ENCODE peak calls at places on chromosomes 7 and 10, in six cellular contexts. K is anterior cingulate cortex, W is HS-5, F is Peyer's patch, C is HEK293T, L is brain microvascular endothelial cell. E is an unnamed sample.

GRCh38 chr10:35925511-35925910 is 283.4 kb upstream of the FZD8 start:
- DNase-seq in K (no peak), C (no peak), F (no peak), W (no peak), L (peak; percentile 14), E (no peak)

GRCh38 chr7:15370441-15370840 is 191.4 kb downstream of the AGMO start:
- DNase-seq in K (no peak), W (no peak), F (no peak), C (no peak), L (no peak), E (no peak)

GRCh38 chr7:95690367-95690947 is 81.9 kb upstream of the DYNC1I1 start:
- DNase-seq in K (no peak), L (peak; percentile 51), F (no peak), W (no peak), C (peak; percentile 20), E (no peak)

GRCh38 chr10:99524736-99525380 is 7.9 kb upstream of the NKX2-3 start:
- DNase-seq in W (no peak), F (no peak), L (no peak), C (no peak), K (no peak), E (no peak)

GRCh38 chr10:78556-78955 is 29.5 kb upstream of the TUBB8 start:
- DNase-seq in F (no peak), C (no peak), L (no peak), K (no peak), W (no peak), E (no peak)

GRCh38 chr7:93747019-93747418 is 143.5 kb downstream of the TFPI2 start:
- DNase-seq in W (no peak), L (no peak), C (no peak), F (no peak), K (no peak), E (no peak)

GRCh38 chr7:129169171-129169643 is 19.2 kb upstream of the SMO start:
- DNase-seq in K (no peak), F (peak; percentile 68), C (no peak), W (no peak), L (no peak), E (no peak)

GRCh38 chr10:57692255-57692980 is 575.3 kb downstream of the IPMK start:
- DNase-seq in K (no peak), L (peak; percentile 92), F (no peak), W (peak; percentile 71), C (no peak), E (peak; percentile 92)

GRCh38 chr10:37289833-37290464 is 164.6 kb downstream of the ANKRD30A start:
- DNase-seq in L (no peak), K (no peak), C (no peak), F (no peak), W (no peak), E (no peak)

GRCh38 chr10:132120734-132121510 is 55.2 kb downstream of the JAKMIP3 start:
- DNase-seq in C (no peak), F (no peak), W (no peak), L (no peak), K (no peak), E (no peak)

GRCh38 chr7:121073463-121074099 is 85.1 kb downstream of the CPED1 start:
- DNase-seq in F (no peak), W (no peak), L (no peak), K (no peak), C (no peak), E (no peak)

GRCh38 chr7:55508301-55509011 is 63.8 kb downstream of the VOPP1 start:
- DNase-seq in F (peak; percentile 21), W (no peak), K (no peak), L (no peak), C (no peak), E (no peak)

GRCh38 chr7:64636386-64636785 is 29.5 kb upstream of the ZNF107 start:
- DNase-seq in C (no peak), W (no peak), F (no peak), K (no peak), L (no peak), E (no peak)

GRCh38 chr7:44244282-44244681 is 43.5 kb downstream of the YKT6 start:
- DNase-seq in C (peak; percentile 47), L (no peak), K (no peak), W (no peak), F (no peak), E (no peak)

GRCh38 chr7:150976529-150977381 is 1.4 kb downstream of the KCNH2 start:
- DNase-seq in L (no peak), C (no peak), W (no peak), F (no peak), K (no peak), E (no peak)

GRCh38 chr10:124743188-124744046 is 761 bp downstream of the FAM53B start:
- DNase-seq in C (peak; percentile 42), W (no peak), F (peak; percentile 71), K (no peak), L (peak; percentile 16), E (no peak)

GRCh38 chr10:102299873-102300272 is 54.5 kb downstream of the GBF1 start:
- DNase-seq in K (no peak), L (peak; percentile 57), F (no peak), C (no peak), W (peak; percentile 50), E (peak; percentile 48)

GRCh38 chr7:3942778-3943177 is 641.7 kb downstream of the SDK1 start:
- DNase-seq in L (no peak), W (no peak), C (no peak), K (no peak), F (no peak), E (no peak)

GRCh38 chr10:80159166-80159888 is 26.8 kb downstream of the PLAC9 start:
- DNase-seq in F (no peak), L (no peak), C (no peak), W (no peak), K (no peak), E (no peak)

GRCh38 chr7:19560111-19560883 is 148.5 kb downstream of the POLR1F start:
- DNase-seq in W (peak; percentile 55), K (no peak), F (no peak), C (no peak), L (peak; percentile 77), E (peak; percentile 90)

E was measured in non-pigmented ciliary epithelial cell.